ENCODE peak calls at places on chromosome 5, in nine cellular contexts. One of them, this sample, is unnamed.

GRCh38 chr5:39624890-39625289 is 200.1 kb upstream of the DAB2 start:
- DNase-seq in endothelial cell: no peak
- DNase-seq in neural progenitor cell: no peak
- DNase-seq in AG09309: no peak
- DNase-seq in GM12878: no peak
- DNase-seq in H1: no peak
- DNase-seq in A549: no peak
- DNase-seq in AG04450: no peak
- DNase-seq in ascending aorta: no peak
- DNase-seq in this sample: no peak

GRCh38 chr5:179607449-179607931 is 16.0 kb downstream of the HNRNPH1 start:
- DNase-seq in endothelial cell: no peak
- DNase-seq in neural progenitor cell: no peak
- DNase-seq in AG09309: no peak
- DNase-seq in GM12878: no peak
- DNase-seq in H1: no peak
- DNase-seq in A549: no peak
- DNase-seq in AG04450: no peak
- DNase-seq in ascending aorta: no peak
- DNase-seq in this sample: no peak

GRCh38 chr5:45113726-45114125 is 305.0 kb downstream of the MRPS30 start:
- DNase-seq in endothelial cell: no peak
- DNase-seq in neural progenitor cell: no peak
- DNase-seq in AG09309: no peak
- DNase-seq in GM12878: no peak
- DNase-seq in H1: no peak
- DNase-seq in A549: no peak
- DNase-seq in AG04450: no peak
- DNase-seq in ascending aorta: no peak
- DNase-seq in this sample: no peak

GRCh38 chr5:10532421-10532820 is 31.4 kb upstream of the ANKRD33B start:
- DNase-seq in endothelial cell: no peak
- DNase-seq in neural progenitor cell: no peak
- DNase-seq in AG09309: no peak
- DNase-seq in GM12878: no peak
- DNase-seq in H1: no peak
- DNase-seq in A549: no peak
- DNase-seq in AG04450: no peak
- DNase-seq in ascending aorta: no peak
- DNase-seq in this sample: no peak

GRCh38 chr5:168481330-168481788 is 4.9 kb upstream of the RARS1 start:
- DNase-seq in endothelial cell: no peak
- DNase-seq in neural progenitor cell: no peak
- DNase-seq in AG09309: no peak
- DNase-seq in GM12878: peak
- DNase-seq in H1: no peak
- DNase-seq in A549: no peak
- DNase-seq in AG04450: no peak
- DNase-seq in ascending aorta: no peak
- DNase-seq in this sample: no peak

GRCh38 chr5:55232194-55232984 is 1.0 kb downstream of the CCNO start:
- DNase-seq in endothelial cell: peak
- DNase-seq in neural progenitor cell: peak
- DNase-seq in AG09309: no peak
- DNase-seq in GM12878: no peak
- DNase-seq in H1: peak
- DNase-seq in A549: peak
- DNase-seq in AG04450: no peak
- DNase-seq in ascending aorta: no peak
- DNase-seq in this sample: no peak

GRCh38 chr5:132268698-132269551 is 11.4 kb downstream of the PDLIM4 start:
- DNase-seq in endothelial cell: no peak
- DNase-seq in neural progenitor cell: peak
- DNase-seq in AG09309: no peak
- DNase-seq in GM12878: peak
- DNase-seq in H1: peak
- DNase-seq in A549: no peak
- DNase-seq in AG04450: no peak
- DNase-seq in ascending aorta: peak
- DNase-seq in this sample: peak

GRCh38 chr5:136018814-136019777 is 9.7 kb upstream of the TGFBI start:
- DNase-seq in endothelial cell: no peak
- DNase-seq in neural progenitor cell: no peak
- DNase-seq in AG09309: peak
- DNase-seq in GM12878: no peak
- DNase-seq in H1: no peak
- DNase-seq in A549: peak
- DNase-seq in AG04450: peak
- DNase-seq in ascending aorta: peak
- DNase-seq in this sample: peak

GRCh38 chr5:1883120-1883924 is 597 bp upstream of the IRX4 start:
- DNase-seq in endothelial cell: peak
- DNase-seq in neural progenitor cell: peak
- DNase-seq in AG09309: no peak
- DNase-seq in GM12878: no peak
- DNase-seq in H1: peak
- DNase-seq in A549: peak
- DNase-seq in AG04450: no peak
- DNase-seq in ascending aorta: no peak
- DNase-seq in this sample: no peak

GRCh38 chr5:30804739-30805313 is 388.7 kb upstream of the CDH6 start:
- DNase-seq in endothelial cell: no peak
- DNase-seq in neural progenitor cell: peak
- DNase-seq in AG09309: no peak
- DNase-seq in GM12878: no peak
- DNase-seq in H1: no peak
- DNase-seq in A549: no peak
- DNase-seq in AG04450: peak
- DNase-seq in ascending aorta: no peak
- DNase-seq in this sample: no peak

GRCh38 chr5:149596712-149597111 is 15.4 kb downstream of the ARHGEF37 start:
- DNase-seq in endothelial cell: no peak
- DNase-seq in neural progenitor cell: no peak
- DNase-seq in AG09309: no peak
- DNase-seq in GM12878: no peak
- DNase-seq in H1: no peak
- DNase-seq in A549: no peak
- DNase-seq in AG04450: no peak
- DNase-seq in ascending aorta: peak
- DNase-seq in this sample: no peak

GRCh38 chr5:103119067-103119764 is 722 bp downstream of the GIN1 start:
- DNase-seq in endothelial cell: no peak
- DNase-seq in neural progenitor cell: no peak
- DNase-seq in AG09309: no peak
- DNase-seq in GM12878: peak
- DNase-seq in H1: no peak
- DNase-seq in A549: no peak
- DNase-seq in AG04450: no peak
- DNase-seq in ascending aorta: no peak
- DNase-seq in this sample: no peak

GRCh38 chr5:115355777-115356381 is 59.4 kb upstream of the CCDC112 start:
- DNase-seq in endothelial cell: no peak
- DNase-seq in neural progenitor cell: no peak
- DNase-seq in AG09309: no peak
- DNase-seq in GM12878: no peak
- DNase-seq in H1: no peak
- DNase-seq in A549: no peak
- DNase-seq in AG04450: no peak
- DNase-seq in ascending aorta: no peak
- DNase-seq in this sample: no peak

GRCh38 chr5:115355095-115355494 is 58.6 kb upstream of the CCDC112 start:
- DNase-seq in endothelial cell: no peak
- DNase-seq in neural progenitor cell: no peak
- DNase-seq in AG09309: no peak
- DNase-seq in GM12878: no peak
- DNase-seq in H1: no peak
- DNase-seq in A549: no peak
- DNase-seq in AG04450: no peak
- DNase-seq in ascending aorta: no peak
- DNase-seq in this sample: no peak

GRCh38 chr5:115363879-115364278 is 67.4 kb upstream of the CCDC112 start:
- DNase-seq in endothelial cell: no peak
- DNase-seq in neural progenitor cell: no peak
- DNase-seq in AG09309: no peak
- DNase-seq in GM12878: no peak
- DNase-seq in H1: no peak
- DNase-seq in A549: no peak
- DNase-seq in AG04450: no peak
- DNase-seq in ascending aorta: no peak
- DNase-seq in this sample: no peak

GRCh38 chr5:115354246-115354645 is 57.8 kb upstream of the CCDC112 start:
- DNase-seq in endothelial cell: no peak
- DNase-seq in neural progenitor cell: no peak
- DNase-seq in AG09309: no peak
- DNase-seq in GM12878: no peak
- DNase-seq in H1: no peak
- DNase-seq in A549: no peak
- DNase-seq in AG04450: no peak
- DNase-seq in ascending aorta: no peak
- DNase-seq in this sample: no peak

GRCh38 chr5:115360036-115360685 is 63.7 kb upstream of the CCDC112 start:
- DNase-seq in endothelial cell: no peak
- DNase-seq in neural progenitor cell: peak
- DNase-seq in AG09309: no peak
- DNase-seq in GM12878: no peak
- DNase-seq in H1: no peak
- DNase-seq in A549: peak
- DNase-seq in AG04450: peak
- DNase-seq in ascending aorta: no peak
- DNase-seq in this sample: no peak
- TF ChIP-seq CTCF in endothelial cell: no peak
- TF ChIP-seq CTCF in neural progenitor cell: no peak
- TF ChIP-seq CTCF in AG09309: no peak
- TF ChIP-seq CTCF in GM12878: no peak
- TF ChIP-seq CTCF in H1: no peak
- TF ChIP-seq CTCF in A549: no peak
- TF ChIP-seq CTCF in AG04450: no peak
- TF ChIP-seq CTCF in ascending aorta: no peak
- TF ChIP-seq CTCF in this sample: no peak

DNA sequence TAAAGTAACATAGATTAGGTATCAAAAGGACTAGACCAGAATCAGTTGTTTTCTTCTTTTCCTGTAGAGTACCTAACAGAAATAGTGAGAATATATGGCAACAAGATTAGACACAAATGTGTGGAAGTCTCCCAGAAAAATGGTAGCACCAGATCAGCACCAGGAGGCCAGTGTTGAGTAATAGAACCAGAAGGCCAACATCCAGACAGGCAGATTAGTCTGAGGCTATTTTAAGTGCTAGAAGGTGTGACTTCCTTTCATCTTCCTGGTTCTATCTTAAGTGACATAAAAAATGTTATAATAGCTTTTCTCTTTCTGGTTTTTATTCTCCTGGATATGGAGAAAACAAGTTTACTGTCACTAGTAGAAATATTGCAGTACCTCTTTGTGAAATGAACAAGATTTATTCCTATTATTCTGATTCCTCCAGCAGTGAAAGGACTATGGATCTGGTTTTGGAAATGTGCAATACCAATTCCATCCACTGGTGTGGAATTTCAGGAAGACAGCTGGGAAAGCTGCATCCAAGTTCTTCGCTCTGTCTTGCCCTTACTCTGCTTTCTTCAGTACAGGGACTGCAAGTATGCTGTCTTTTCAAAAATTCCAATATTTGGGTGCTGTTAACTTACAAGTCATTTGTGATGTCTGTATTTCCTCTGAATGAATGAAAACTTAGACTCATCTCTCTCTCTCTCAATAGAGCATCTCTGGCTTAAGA is 39.1 kb downstream of the SHLD3 start:
- DNase-seq in endothelial cell: peak
- DNase-seq in neural progenitor cell: peak
- DNase-seq in AG09309: no peak
- DNase-seq in GM12878: no peak
- DNase-seq in H1: no peak
- DNase-seq in A549: peak
- DNase-seq in AG04450: no peak
- DNase-seq in ascending aorta: no peak
- DNase-seq in this sample: no peak
- TF ChIP-seq CTCF in endothelial cell: peak
- TF ChIP-seq CTCF in neural progenitor cell: peak
- TF ChIP-seq CTCF in AG09309: peak
- TF ChIP-seq CTCF in GM12878: no peak
- TF ChIP-seq CTCF in H1: no peak
- TF ChIP-seq CTCF in A549: peak
- TF ChIP-seq CTCF in AG04450: peak
- TF ChIP-seq CTCF in ascending aorta: no peak
- TF ChIP-seq CTCF in this sample: peak

DNA sequence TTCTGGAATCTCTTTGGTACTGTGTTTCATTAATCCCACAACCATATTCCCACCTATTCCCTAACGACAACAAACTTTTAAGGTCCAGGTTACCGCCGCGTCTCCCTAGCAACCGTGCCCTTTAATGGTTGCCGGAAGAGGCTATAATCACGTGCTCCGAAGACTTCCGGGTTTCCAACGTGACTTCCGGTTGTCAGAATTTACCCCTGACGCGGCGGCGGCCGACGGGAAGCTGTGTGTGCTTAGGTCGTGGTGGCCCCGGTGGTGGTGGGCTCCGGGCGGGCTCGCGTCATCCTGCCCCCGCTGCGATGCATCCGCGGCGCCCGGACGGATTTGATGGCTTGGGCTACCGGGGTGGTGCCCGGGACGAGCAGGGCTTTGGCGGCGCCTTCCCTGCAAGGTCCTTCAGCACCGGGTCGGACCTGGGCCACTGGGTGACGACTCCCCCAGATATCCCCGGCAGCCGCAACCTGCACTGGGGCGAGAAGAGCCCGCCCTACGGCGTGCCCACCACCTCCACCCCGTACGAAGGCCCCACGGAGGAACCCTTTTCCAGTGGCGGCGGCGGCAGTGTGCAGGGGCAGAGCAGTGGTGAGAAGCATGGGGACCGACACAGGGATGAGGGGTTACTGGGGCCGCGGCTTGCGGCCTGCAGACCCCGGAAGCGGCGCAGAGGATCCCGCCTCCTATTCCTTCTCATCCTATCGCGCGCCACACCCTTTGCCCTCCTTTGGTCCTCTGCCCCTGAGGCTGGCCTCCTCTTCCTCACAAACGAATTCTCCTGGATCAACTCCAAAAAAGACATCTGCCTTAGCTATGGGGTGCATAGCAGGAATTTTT is at the start of gene SLC25A46:
- DNase-seq in endothelial cell: peak
- DNase-seq in neural progenitor cell: peak
- DNase-seq in AG09309: no peak
- DNase-seq in GM12878: peak
- DNase-seq in H1: peak
- DNase-seq in A549: peak
- DNase-seq in AG04450: peak
- DNase-seq in ascending aorta: peak
- DNase-seq in this sample: peak
- TF ChIP-seq CTCF in endothelial cell: no peak
- TF ChIP-seq CTCF in neural progenitor cell: no peak
- TF ChIP-seq CTCF in AG09309: no peak
- TF ChIP-seq CTCF in GM12878: no peak
- TF ChIP-seq CTCF in H1: no peak
- TF ChIP-seq CTCF in A549: no peak
- TF ChIP-seq CTCF in AG04450: no peak
- TF ChIP-seq CTCF in ascending aorta: no peak
- TF ChIP-seq CTCF in this sample: no peak

DNA sequence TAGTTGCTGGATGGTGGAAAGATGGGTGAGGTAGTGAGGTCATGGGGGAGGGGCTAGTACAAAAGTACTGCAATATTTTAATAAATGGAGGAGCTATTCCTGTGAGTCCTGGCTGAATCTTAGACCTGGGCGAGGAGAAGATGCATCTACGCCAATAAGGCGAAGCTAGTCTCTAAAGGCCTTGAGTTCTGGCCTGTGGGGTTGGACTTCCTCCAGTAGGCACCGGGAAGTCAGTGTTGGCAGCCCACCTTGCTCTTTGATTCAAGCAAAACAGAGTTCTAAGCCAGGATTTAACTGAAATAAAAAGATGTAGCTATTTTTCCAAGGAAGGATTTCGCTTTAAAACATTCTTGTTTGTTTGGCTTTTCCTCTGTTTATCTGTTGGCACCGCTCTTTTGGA is 244.6 kb downstream of the KIF4B start:
- DNase-seq in endothelial cell: no peak
- DNase-seq in neural progenitor cell: no peak
- DNase-seq in AG09309: no peak
- DNase-seq in GM12878: no peak
- DNase-seq in H1: no peak
- DNase-seq in A549: no peak
- DNase-seq in AG04450: no peak
- DNase-seq in ascending aorta: peak
- DNase-seq in this sample: no peak
- TF ChIP-seq CTCF in endothelial cell: no peak
- TF ChIP-seq CTCF in neural progenitor cell: no peak
- TF ChIP-seq CTCF in AG09309: no peak
- TF ChIP-seq CTCF in GM12878: no peak
- TF ChIP-seq CTCF in H1: no peak
- TF ChIP-seq CTCF in A549: no peak
- TF ChIP-seq CTCF in AG04450: no peak
- TF ChIP-seq CTCF in ascending aorta: no peak
- TF ChIP-seq CTCF in this sample: no peak